ENCODE peak calls at places on chromosomes 11 and 22, in four cellular contexts. O is RWPE1; B is activated CD4-positive, alpha-beta T cell treated with anti-CD3 and anti-CD28 coated beads, Interleukin-2, amount 50 U/mL, for 4 hours; F is stomach. J is an unnamed sample.

GRCh38 chr22:49934891-49935557 is 16.6 kb downstream of the CRELD2 start:
- DNase-seq in O (peak; percentile 41), F (peak; percentile 88), B (peak; percentile 92), J (peak; percentile 87)

GRCh38 chr11:10878408-10879214 is 20.8 kb upstream of the ZBED5 start:
- DNase-seq in B (no peak), O (no peak), F (no peak), J (no peak)

GRCh38 chr11:94735907-94736306 is 32.2 kb upstream of the AMOTL1 start:
- DNase-seq in O (no peak), F (no peak), B (no peak), J (no peak)

GRCh38 chr11:45107051-45107450 is 39.4 kb upstream of the PRDM11 start:
- DNase-seq in O (no peak), B (no peak), F (no peak), J (no peak)

GRCh38 chr11:94673353-94673752 is 94.8 kb upstream of the AMOTL1 start:
- DNase-seq in B (no peak), F (no peak), O (no peak), J (no peak)

GRCh38 chr22:23383491-23384450 is 196.3 kb downstream of the IGLL1 start:
- DNase-seq in F (peak; percentile 65), B (no peak), O (no peak), J (peak; percentile 78)

GRCh38 chr11:2931771-2932738 is 2.8 kb upstream of the PHLDA2 start:
- DNase-seq in F (no peak), B (no peak), O (no peak), J (no peak)

GRCh38 chr11:33500865-33501479 is 199.7 kb downstream of the C11orf91 start:
- DNase-seq in O (peak; percentile 21), F (no peak), B (no peak), J (no peak)

GRCh38 chr22:24059121-24059520 is 48.0 kb downstream of the CABIN1 start:
- DNase-seq in O (no peak), B (no peak), F (no peak), J (no peak)

GRCh38 chr11:69008774-69009440 is 4.1 kb downstream of the MRGPRF start:
- DNase-seq in B (no peak), F (peak; percentile 79), O (peak; percentile 98), J (peak; percentile 92)

GRCh38 chr11:119676461-119677020 is 52.5 kb downstream of the NECTIN1 start:
- DNase-seq in F (no peak), O (no peak), B (no peak), J (no peak)

GRCh38 chr11:61267437-61267841 is 26.5 kb downstream of the PGA5 start:
- DNase-seq in F (peak; percentile 84), B (no peak), O (no peak), J (no peak)

GRCh38 chr11:13140028-13140870 is 131.1 kb downstream of the RASSF10 start:
- DNase-seq in O (no peak), F (peak; percentile 78), B (no peak), J (no peak)

GRCh38 chr11:15976433-15977045 is 379.8 kb downstream of the SOX6 start:
- DNase-seq in B (no peak), F (no peak), O (no peak), J (no peak)

GRCh38 chr22:38832005-38832978 is 11.5 kb downstream of the NPTXR start:
- DNase-seq in O (no peak), F (no peak), B (no peak), J (no peak)

GRCh38 chr22:28268176-28268575 is 349.1 kb upstream of the PITPNB start:
- DNase-seq in F (no peak), O (no peak), B (no peak), J (no peak)

GRCh38 chr11:23789938-23790371 is 706.9 kb upstream of the LUZP2 start:
- DNase-seq in O (peak; percentile 42), F (peak; percentile 45), B (no peak), J (no peak)

GRCh38 chr11:93085097-93085496 is 112.7 kb downstream of the SLC36A4 start:
- DNase-seq in B (no peak), F (no peak), O (no peak), J (no peak)

GRCh38 chr22:48044484-48045060 is 1282.1 kb downstream of the TBC1D22A start:
- DNase-seq in F (no peak), B (no peak), O (no peak), J (no peak)

GRCh38 chr11:1767399-1768140 is 3.8 kb upstream of the CTSD start:
- DNase-seq in F (peak; percentile 15), B (no peak), O (no peak), J (no peak)

GRCh38 chr11:58647141-58647699 is 24.8 kb downstream of the CNTF start:
- DNase-seq in F (no peak), B (no peak), O (no peak), J (no peak)

GRCh38 chr11:124194696-124195418 is 11.7 kb downstream of the OR10D3 start:
- DNase-seq in F (peak; percentile 39), O (peak; percentile 38), B (peak; percentile 13), J (no peak)

GRCh38 chr11:65502274-65502851 is 3.5 kb downstream of the MALAT1 start:
- DNase-seq in F (no peak), O (no peak), B (no peak), J (no peak)

GRCh38 chr11:67572747-67573419 is 10.7 kb upstream of the GSTP1 start:
- DNase-seq in B (no peak), F (peak; percentile 79), O (no peak), J (peak; percentile 47)

GRCh38 chr11:64266339-64266738 is 15.0 kb downstream of the PLCB3 start:
- DNase-seq in B (no peak), O (peak; percentile 45), F (no peak), J (peak; percentile 35)

GRCh38 chr22:24498826-24499225 is 3.7 kb downstream of the UPB1 start:
- DNase-seq in B (no peak), F (no peak), O (no peak), J (no peak)

GRCh38 chr11:71935338-71935925 is 6.6 kb downstream of the RNF121 start:
- DNase-seq in O (no peak), F (no peak), B (no peak), J (no peak)

GRCh38 chr11:119764108-119764874 is 35.3 kb upstream of the NECTIN1 start:
- DNase-seq in O (no peak), B (no peak), F (no peak), J (no peak)

GRCh38 chr11:115201121-115201792 is 303.0 kb downstream of the CADM1 start:
- DNase-seq in B (no peak), O (no peak), F (no peak), J (no peak)

J was measured in ovary.